ENCODE peak calls at places on chromosomes 5 and 9, in nine cellular contexts. E is cardiac fibroblast; N is CD8-positive, alpha-beta T cell; S is choroid plexus epithelial cell; L is NCI-H460; X is sigmoid colon; J is occipital lobe; A is pons; U is Caki2. Z is an unnamed sample.

GRCh38 chr9:37916471-37917314 is 12.8 kb upstream of the SLC25A51 start:
- DNase-seq in S (no peak), L (no peak), A (peak), E (peak), U (no peak), J (no peak), X (peak), N (no peak), Z (no peak)

GRCh38 chr5:143779506-143779905 is 32.5 kb upstream of the HMHB1 start:
- DNase-seq in N (no peak), A (no peak), S (no peak), X (no peak), U (no peak), J (no peak), E (no peak), L (no peak), Z (no peak)

GRCh38 chr9:83304686-83305085 is 233.5 kb downstream of the FRMD3 start:
- DNase-seq in U (no peak), N (no peak), J (peak), X (peak), A (peak), L (no peak), S (peak), E (peak), Z (peak)

GRCh38 chr9:125343518-125344284 is 82.1 kb downstream of the GAPVD1 start:
- DNase-seq in S (peak), J (no peak), X (no peak), N (no peak), U (no peak), E (peak), A (no peak), L (peak), Z (no peak)

GRCh38 chr9:31519011-31519410 is 865.4 kb upstream of the ACO1 start:
- DNase-seq in N (no peak), X (no peak), U (peak), S (peak), L (no peak), A (no peak), E (no peak), J (no peak), Z (no peak)

GRCh38 chr5:139138790-139139189 is 59.4 kb downstream of the SIL1 start:
- DNase-seq in X (peak), L (no peak), A (no peak), N (no peak), U (peak), E (peak), J (peak), S (peak), Z (peak)

GRCh38 chr9:107102011-107102410 is 181.1 kb upstream of the RAD23B start:
- DNase-seq in A (no peak), J (no peak), L (no peak), U (no peak), X (no peak), N (no peak), E (no peak), S (no peak), Z (no peak)

GRCh38 chr9:116157436-116158138 is 4.0 kb downstream of the PAPPA start:
- DNase-seq in X (peak), J (no peak), A (no peak), L (no peak), S (peak), N (no peak), U (no peak), E (peak), Z (no peak)

GRCh38 chr5:1744393-1745189 is 55.0 kb downstream of the MRPL36 start:
- DNase-seq in N (no peak), J (no peak), L (no peak), U (no peak), A (no peak), E (no peak), X (peak), S (no peak), Z (no peak)

GRCh38 chr9:122265265-122265900 is 701 bp downstream of the MRRF start:
- DNase-seq in J (no peak), U (peak), A (peak), S (peak), L (no peak), E (peak), X (no peak), N (no peak), Z (no peak)

GRCh38 chr9:29514336-29514735 is 1941.1 kb upstream of the C9orf72 start:
- DNase-seq in J (peak), N (no peak), L (no peak), U (no peak), E (no peak), S (peak), A (peak), X (no peak), Z (peak)

GRCh38 chr5:150162142-150162513 is 4.5 kb upstream of the CDX1 start:
- DNase-seq in E (no peak), J (no peak), N (no peak), S (no peak), X (no peak), L (no peak), A (no peak), U (no peak), Z (no peak)

GRCh38 chr5:178502401-178503100 is 87.6 kb downstream of the COL23A1 start:
- DNase-seq in A (no peak), E (no peak), L (no peak), X (no peak), S (no peak), U (no peak), N (no peak), J (no peak), Z (no peak)

GRCh38 chr9:63859475-63860215 is 1425.4 kb downstream of the FOXD4L5 start:
- DNase-seq in A (no peak), U (no peak), N (no peak), E (peak), S (peak), L (no peak), X (no peak), J (no peak), Z (no peak)